ENCODE peak calls at places on chromosomes 13 and 19, in ten cellular contexts. J is A549, G is stomach, I is IMR-90, A is lower leg skin, T is astrocyte of the spinal cord, P is breast epithelium, M is WERI-Rb-1, X is cardiac muscle cell, O is mammary epithelial cell. N is an unnamed sample.

GRCh38 chr13:44653261-44653660 is 77.1 kb upstream of the TSC22D1 start:
- DNase-seq in J (no peak), G (no peak), I (peak; percentile 37), A (no peak), T (peak; percentile 36), P (no peak), M (no peak), X (no peak), O (peak; percentile 36), N (peak; percentile 20)

GRCh38 chr19:35563207-35563829 is at the start of gene ATP4A:
- DNase-seq in J (no peak), G (no peak), I (no peak), A (no peak), T (no peak), P (no peak), M (no peak), X (no peak), O (no peak), N (no peak)

GRCh38 chr13:74070065-74070464 is 64.1 kb downstream of the KLF12 start:
- DNase-seq in J (no peak), G (no peak), I (no peak), A (no peak), T (no peak), P (no peak), M (no peak), X (no peak), O (no peak), N (no peak)

GRCh38 chr19:45423033-45423588 is 606 bp downstream of the ERCC1 start:
- DNase-seq in J (peak; percentile 7), G (no peak), I (no peak), A (peak; percentile 92), T (no peak), P (no peak), M (no peak), X (no peak), O (no peak), N (no peak)

GRCh38 chr19:6058411-6059201 is 51.7 kb downstream of the RFX2 start:
- DNase-seq in J (no peak), G (no peak), I (no peak), A (no peak), T (no peak), P (peak; percentile 36), M (no peak), X (no peak), O (no peak), N (no peak)

GRCh38 chr19:7507884-7508283 is 8.0 kb upstream of the ZNF358 start:
- DNase-seq in J (peak; percentile 79), G (peak; percentile 80), I (peak; percentile 80), A (no peak), T (peak; percentile 86), P (no peak), M (peak; percentile 78), X (no peak), O (peak; percentile 76), N (peak; percentile 73)

GRCh38 chr13:45086484-45086883 is 33.8 kb upstream of the GTF2F2 start:
- DNase-seq in J (no peak), G (no peak), I (peak; percentile 55), A (no peak), T (no peak), P (no peak), M (no peak), X (no peak), O (peak; percentile 49), N (no peak)

GRCh38 chr13:111114362-111115050 is 604 bp upstream of the ARHGEF7 start:
- DNase-seq in J (no peak), G (no peak), I (peak; percentile 43), A (peak; percentile 40), T (no peak), P (no peak), M (no peak), X (peak; percentile 54), O (peak; percentile 9), N (peak; percentile 21)

DNA sequence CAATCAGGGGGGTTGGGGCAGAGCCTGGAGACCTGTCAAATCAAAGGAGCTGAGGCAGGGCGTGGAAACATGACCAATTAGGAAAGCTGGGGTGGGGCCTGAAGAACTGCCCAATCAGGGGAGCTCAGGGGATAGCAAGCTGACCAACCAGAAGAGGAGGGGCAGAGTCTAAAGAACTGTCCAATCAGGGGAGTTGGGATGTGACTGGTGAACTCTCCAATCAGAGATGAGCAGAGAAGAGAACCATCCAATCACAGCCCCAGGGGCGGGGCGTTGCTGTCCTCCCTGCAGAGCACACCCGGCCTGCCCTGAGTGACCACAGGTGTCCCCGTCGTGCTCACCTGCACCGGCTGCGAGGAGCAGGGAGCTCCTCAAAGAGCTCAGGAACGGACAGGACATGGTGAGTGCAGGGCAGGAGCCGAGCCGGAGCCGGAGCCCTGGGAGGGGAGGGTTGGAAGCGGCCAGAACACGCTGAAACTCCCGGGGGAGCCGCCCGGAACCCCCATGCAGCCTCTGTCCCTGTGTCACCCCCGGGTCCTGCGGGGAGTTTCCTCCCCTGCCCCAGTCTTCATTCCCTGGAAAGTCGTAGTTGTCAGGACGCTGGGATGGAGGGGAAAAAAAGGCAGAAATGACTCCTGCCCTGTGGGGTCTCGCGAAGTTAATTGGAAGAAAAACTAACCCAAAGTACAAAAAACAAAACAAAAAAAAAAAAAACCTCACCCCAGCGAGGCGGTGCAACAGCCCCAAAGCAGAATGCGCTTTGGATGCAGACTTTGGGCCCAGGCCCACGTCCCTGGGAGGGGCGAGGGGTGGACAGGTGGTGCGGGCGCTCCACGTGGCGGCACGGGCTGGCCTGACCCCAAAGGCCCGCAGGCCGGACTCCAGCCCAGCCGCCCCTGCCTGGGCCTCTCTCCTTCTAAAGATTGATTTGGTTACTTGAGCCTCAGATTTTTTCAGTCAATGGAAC is at the start of gene ZNF556:
- DNase-seq in J (no peak), G (no peak), I (no peak), A (no peak), T (no peak), P (no peak), M (peak; percentile 53), X (no peak), O (no peak), N (peak; percentile 90)
- TF ChIP-seq CTCF in J (no peak), G (no peak), I (no peak), A (no peak), T (no peak), P (no peak), M (no peak), X (no peak), O (no peak), N (no peak)

DNA sequence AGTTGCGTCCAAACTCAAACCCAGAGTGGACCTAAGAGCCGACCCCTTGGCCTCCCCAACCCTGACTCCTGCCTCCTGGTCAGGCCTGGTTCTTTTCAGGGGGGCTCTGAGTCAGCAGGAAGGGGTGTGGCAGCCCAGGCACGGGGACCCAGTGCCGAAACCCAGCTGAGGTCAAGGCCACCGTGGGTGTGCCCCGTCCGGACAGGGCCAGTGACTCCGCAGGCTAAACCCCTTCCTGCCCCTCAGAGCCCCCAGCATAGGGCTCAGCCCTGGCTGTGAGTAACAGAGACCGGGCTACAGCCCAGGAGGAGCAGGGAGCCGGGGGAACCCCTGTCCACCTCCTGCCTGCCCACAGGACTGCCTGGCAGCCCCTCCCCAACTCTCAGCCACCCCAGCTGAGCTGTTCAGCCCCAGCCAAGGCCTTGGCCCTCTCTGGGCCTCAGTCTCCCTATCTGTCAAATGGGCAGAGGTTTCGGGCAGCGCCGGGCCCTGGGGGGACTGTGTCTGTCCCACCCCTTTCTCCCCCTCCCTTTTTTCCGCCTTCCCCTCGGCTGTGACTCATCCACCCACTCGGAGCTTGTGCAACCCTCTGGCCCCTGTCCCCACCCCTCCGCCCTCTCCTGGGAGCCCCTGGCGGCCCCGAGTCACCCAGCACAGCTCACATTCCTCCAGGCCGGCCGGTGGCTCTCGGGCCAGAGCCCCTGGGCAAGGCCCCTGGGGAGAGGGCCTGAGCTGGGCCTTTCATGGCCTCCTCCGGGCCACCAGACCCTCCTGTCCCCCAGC is 8.6 kb downstream of the ZBTB7A start:
- DNase-seq in J (peak; percentile 74), G (peak; percentile 81), I (peak; percentile 85), A (peak; percentile 89), T (peak; percentile 79), P (peak; percentile 79), M (peak; percentile 78), X (no peak), O (peak; percentile 87), N (peak; percentile 77)
- H3K4me3 ChIP-seq in J (peak overlapping the region; percentile 26), G (peak overlapping the region; percentile 38), I (no peak overlapping the region), A (peak overlapping the region; percentile 0), T (no peak overlapping the region), P (peak overlapping the region; percentile 36), M (peak overlapping the region; percentile 40), X (no peak overlapping the region), O (peak overlapping the region; percentile 47), N (peak overlapping the region; percentile 16)

GRCh38 chr19:50626796-50627195 is 12.9 kb downstream of the SYT3 start:
- DNase-seq in J (no peak), G (no peak), I (peak; percentile 3), A (no peak), T (no peak), P (no peak), M (no peak), X (no peak), O (no peak), N (no peak)

GRCh38 chr19:50626011-50626410 is 13.7 kb downstream of the SYT3 start:
- DNase-seq in J (no peak), G (no peak), I (no peak), A (no peak), T (no peak), P (no peak), M (no peak), X (no peak), O (no peak), N (no peak)

GRCh38 chr19:50628551-50628950 is 11.1 kb downstream of the SYT3 start:
- DNase-seq in J (no peak), G (no peak), I (no peak), A (no peak), T (no peak), P (no peak), M (no peak), X (no peak), O (no peak), N (no peak)

GRCh38 chr19:50628146-50628545 is 11.5 kb downstream of the SYT3 start:
- DNase-seq in J (no peak), G (no peak), I (no peak), A (no peak), T (no peak), P (no peak), M (no peak), X (no peak), O (no peak), N (no peak)

GRCh38 chr19:50624949-50625600 is 14.6 kb downstream of the SYT3 start:
- DNase-seq in J (no peak), G (no peak), I (no peak), A (no peak), T (no peak), P (no peak), M (no peak), X (no peak), O (no peak), N (no peak)
- TF ChIP-seq CTCF in J (no peak), G (no peak), I (no peak), A (no peak), T (no peak), P (no peak), M (no peak), X (no peak), O (no peak), N (no peak)

GRCh38 chr19:41689993-41690800 is 2.1 kb upstream of the CEACAM7 start:
- DNase-seq in J (no peak), G (no peak), I (no peak), A (no peak), T (no peak), P (no peak), M (no peak), X (no peak), O (no peak), N (no peak)

GRCh38 chr19:41688098-41688497 is at the start of gene CEACAM7:
- DNase-seq in J (no peak), G (no peak), I (no peak), A (no peak), T (no peak), P (no peak), M (no peak), X (no peak), O (no peak), N (no peak)

GRCh38 chr19:41690801-41691065 is 2.7 kb upstream of the CEACAM7 start:
- DNase-seq in J (no peak), G (no peak), I (no peak), A (no peak), T (no peak), P (no peak), M (no peak), X (no peak), O (no peak), N (no peak)

GRCh38 chr19:41687419-41687818 is 651 bp downstream of the CEACAM7 start:
- DNase-seq in J (no peak), G (no peak), I (no peak), A (no peak), T (no peak), P (no peak), M (no peak), X (no peak), O (no peak), N (no peak)

DNA sequence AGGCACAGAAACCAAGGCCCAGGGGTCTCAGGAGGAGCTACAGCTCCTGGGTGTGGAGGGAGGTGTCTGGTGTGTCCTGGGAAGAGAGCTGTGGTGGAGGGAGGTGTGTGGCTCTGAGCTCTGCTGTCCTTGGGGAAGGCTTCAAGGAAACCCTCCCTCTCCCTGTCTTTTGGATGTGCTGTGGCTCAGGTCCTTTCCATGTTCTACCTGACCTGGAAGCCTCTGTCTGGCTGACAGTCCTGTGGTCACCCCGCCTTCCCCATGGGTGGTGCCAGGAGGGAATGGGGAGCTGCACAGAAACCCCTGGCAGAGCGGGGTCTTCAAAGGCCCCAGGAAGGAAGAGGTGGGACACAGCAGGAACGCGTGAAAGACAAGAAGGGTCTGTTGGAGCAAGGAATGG is 617 bp upstream of the CEACAM7 start:
- DNase-seq in J (no peak), G (no peak), I (no peak), A (no peak), T (no peak), P (no peak), M (no peak), X (no peak), O (no peak), N (no peak)
- H3K4me3 ChIP-seq in J (no peak overlapping the region), G (no peak overlapping the region), I (no peak overlapping the region), A (no peak overlapping the region), T (no peak overlapping the region), P (no peak overlapping the region), M (no peak overlapping the region), X (no peak overlapping the region), O (no peak overlapping the region), N (no peak overlapping the region)

N was measured in bronchial epithelial cell.